ENCODE peak calls at places on chromosomes 3 and 15, in nine cellular contexts. C is brain microvascular endothelial cell, G is tibial artery, J is IMR-90, Z is colonic mucosa, Q is GM23248, H is aorta, I is fibroblast of lung, B is A549. A is an unnamed sample.

GRCh38 chr15:52678036-52678467 is 1.1 kb downstream of the ATOSA start:
- DNase-seq in C (peak; percentile 36), G (peak; percentile 80), J (peak; percentile 65), Z (peak; percentile 70), Q (peak; percentile 88), H (peak; percentile 81), I (peak; percentile 73), B (peak; percentile 67), A (peak; percentile 65)

GRCh38 chr3:72816843-72817485 is 31.3 kb downstream of the SHQ1 start:
- DNase-seq in C (no peak), G (no peak), J (no peak), Z (no peak), Q (no peak), H (no peak), I (no peak), B (no peak), A (no peak)

GRCh38 chr15:26967719-26968269 is 3.2 kb upstream of the GABRG3 start:
- DNase-seq in C (no peak), G (no peak), J (no peak), Z (no peak), Q (peak; percentile 14), H (no peak), I (peak; percentile 21), B (no peak), A (no peak)

GRCh38 chr3:62954579-62954978 is 79.4 kb upstream of the CADPS start:
- DNase-seq in C (no peak), G (no peak), J (no peak), Z (no peak), Q (no peak), H (no peak), I (no peak), B (no peak), A (no peak)

GRCh38 chr3:173396191-173397041 is 1.1 kb upstream of the NLGN1 start:
- DNase-seq in C (no peak), G (no peak), J (no peak), Z (peak; percentile 16), Q (peak; percentile 36), H (no peak), I (peak; percentile 15), B (no peak), A (no peak)

GRCh38 chr3:172223870-172224269 is 184.5 kb downstream of the FNDC3B start:
- DNase-seq in C (no peak), G (no peak), J (peak; percentile 24), Z (no peak), Q (no peak), H (no peak), I (no peak), B (no peak), A (no peak)

GRCh38 chr3:174681784-174682183 is 177.3 kb upstream of the NAALADL2 start:
- DNase-seq in C (no peak), G (no peak), J (no peak), Z (no peak), Q (no peak), H (no peak), I (no peak), B (no peak), A (no peak)

GRCh38 chr3:153901152-153901551 is 220.0 kb upstream of the ARHGEF26 start:
- DNase-seq in C (no peak), G (no peak), J (no peak), Z (no peak), Q (peak; percentile 46), H (no peak), I (no peak), B (no peak), A (no peak)

GRCh38 chr15:48177383-48177874 is 666 bp downstream of the MYEF2 start:
- DNase-seq in C (peak; percentile 38), G (no peak), J (peak; percentile 62), Z (no peak), Q (peak; percentile 68), H (no peak), I (peak; percentile 51), B (peak; percentile 48), A (no peak)

GRCh38 chr15:45618813-45619212 is 16.0 kb upstream of the SQOR start:
- DNase-seq in C (no peak), G (no peak), J (no peak), Z (no peak), Q (no peak), H (no peak), I (no peak), B (peak; percentile 25), A (no peak)

GRCh38 chr3:151395806-151396205 is 11.3 kb upstream of the P2RY12 start:
- DNase-seq in C (peak; percentile 9), G (no peak), J (peak; percentile 82), Z (no peak), Q (peak; percentile 90), H (no peak), I (peak; percentile 60), B (no peak), A (no peak)

GRCh38 chr3:18124501-18124900 is 300.6 kb downstream of the SATB1 start:
- DNase-seq in C (peak; percentile 59), G (no peak), J (peak; percentile 67), Z (no peak), Q (peak; percentile 82), H (no peak), I (peak; percentile 50), B (no peak), A (no peak)

GRCh38 chr3:13159890-13160289 is 86.7 kb upstream of the IQSEC1 start:
- DNase-seq in C (no peak), G (no peak), J (no peak), Z (no peak), Q (peak; percentile 3), H (no peak), I (no peak), B (no peak), A (no peak)

GRCh38 chr3:56683122-56683817 is at the start of gene TASOR:
- DNase-seq in C (peak; percentile 51), G (peak; percentile 73), J (peak; percentile 60), Z (peak; percentile 85), Q (peak; percentile 92), H (peak; percentile 90), I (peak; percentile 80), B (peak; percentile 84), A (peak; percentile 95)

GRCh38 chr3:192795021-192795420 is 67.7 kb upstream of the FGF12 start:
- DNase-seq in C (no peak), G (no peak), J (peak; percentile 7), Z (no peak), Q (no peak), H (no peak), I (no peak), B (no peak), A (no peak)

GRCh38 chr3:110413807-110414748 is 657.5 kb upstream of the NECTIN3 start:
- DNase-seq in C (peak; percentile 43), G (no peak), J (peak; percentile 84), Z (no peak), Q (peak; percentile 82), H (no peak), I (peak; percentile 77), B (peak; percentile 12), A (no peak)

GRCh38 chr3:188154758-188155574 is 1.0 kb downstream of the LPP start:
- DNase-seq in C (no peak), G (no peak), J (peak; percentile 43), Z (no peak), Q (peak; percentile 51), H (no peak), I (peak; percentile 27), B (no peak), A (no peak)

GRCh38 chr3:184604039-184604955 is 42.7 kb downstream of the EPHB3 start:
- DNase-seq in C (no peak), G (no peak), J (no peak), Z (no peak), Q (peak; percentile 48), H (no peak), I (no peak), B (no peak), A (no peak)

GRCh38 chr15:62124953-62125263 is 40.2 kb downstream of the C2CD4B start:
- DNase-seq in C (no peak), G (no peak), J (no peak), Z (no peak), Q (no peak), H (no peak), I (no peak), B (peak; percentile 33), A (no peak)

GRCh38 chr3:6861331-6861988 is 545 bp downstream of the GRM7 start:
- DNase-seq in C (no peak), G (no peak), J (no peak), Z (no peak), Q (no peak), H (no peak), I (no peak), B (no peak), A (no peak)
- H3K4me3 ChIP-seq in C (no peak overlapping the region), G (peak overlapping the region; percentile 39), J (no peak overlapping the region), Z (peak overlapping the region; percentile 19), Q (no peak overlapping the region), H (peak overlapping the region; percentile 32), I (no peak overlapping the region), B (no peak overlapping the region), A (no peak overlapping the region)

GRCh38 chr3:41874022-41874421 is 87.9 kb downstream of the ULK4 start:
- DNase-seq in C (no peak), G (no peak), J (no peak), Z (no peak), Q (no peak), H (no peak), I (no peak), B (no peak), A (no peak)
- H3K27ac ChIP-seq in C (no peak overlapping the region), G (no peak overlapping the region), J (no peak overlapping the region), Z (no peak overlapping the region), Q (no peak overlapping the region), H (no peak overlapping the region), I (no peak overlapping the region), B (no peak overlapping the region), A (no peak overlapping the region)

GRCh38 chr3:169232863-169233262 is 430.6 kb downstream of the MECOM start:
- DNase-seq in C (peak; percentile 42), G (no peak), J (peak; percentile 64), Z (no peak), Q (peak; percentile 44), H (no peak), I (peak; percentile 41), B (no peak), A (no peak)

GRCh38 chr3:169227911-169228310 is 435.6 kb downstream of the MECOM start:
- DNase-seq in C (no peak), G (no peak), J (peak; percentile 71), Z (no peak), Q (peak; percentile 85), H (no peak), I (peak; percentile 71), B (no peak), A (no peak)

DNA sequence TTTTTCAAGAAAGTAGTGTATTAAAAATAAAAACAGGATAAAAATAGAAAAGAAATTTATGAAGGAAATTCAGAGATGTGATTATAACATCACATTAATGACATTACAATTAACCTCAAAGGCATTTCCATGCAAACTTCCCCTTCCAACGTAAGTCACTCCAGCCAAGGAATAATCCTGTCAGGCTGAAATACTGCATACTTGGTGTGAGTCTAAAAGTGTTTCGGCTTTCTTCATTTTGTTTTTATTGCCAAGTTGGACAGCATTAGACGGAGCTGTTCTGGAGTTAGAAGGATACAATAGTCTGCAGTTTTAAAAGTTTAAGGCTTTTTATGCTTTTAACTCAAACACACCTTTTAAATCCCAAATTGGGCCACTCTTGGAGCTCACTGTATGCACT is 435.0 kb downstream of the MECOM start:
- DNase-seq in C (no peak), G (no peak), J (no peak), Z (no peak), Q (peak; percentile 6), H (no peak), I (peak; percentile 19), B (no peak), A (no peak)
- H3K4me3 ChIP-seq in C (no peak overlapping the region), G (no peak overlapping the region), J (no peak overlapping the region), Z (no peak overlapping the region), Q (peak overlapping the region; percentile 20), H (peak overlapping the region; percentile 6), I (no peak overlapping the region), B (no peak overlapping the region), A (no peak overlapping the region)

GRCh38 chr3:114902691-114903101 is 244.4 kb downstream of the ZBTB20 start:
- DNase-seq in C (no peak), G (no peak), J (peak; percentile 4), Z (no peak), Q (peak; percentile 10), H (no peak), I (no peak), B (peak; percentile 73), A (no peak)
- H3K27ac ChIP-seq in C (no peak overlapping the region), G (peak overlapping the region; percentile 29), J (no peak overlapping the region), Z (no peak overlapping the region), Q (no peak overlapping the region), H (no peak overlapping the region), I (no peak overlapping the region), B (peak overlapping the region; percentile 51), A (no peak overlapping the region)

A was measured in upper lobe of right lung.